ENCODE peak calls at places on chromosomes 11 and 22, in nine cellular contexts. R is NCI-H2171; N is activated CD4-positive, CD25-positive, alpha-beta regulatory T cell treated with anti-CD3 and anti-CD28 coated beads, Interleukin-2, amount 50 U/mL, for 72 hours; X is NCI-H748 treated with DMSO at 0.1 percent for 48 hours; F is putamen; I is cardiac septum; U is GM23248; P is neural progenitor cell; K is activated T-cell treated with anti-CD3 and anti-CD28 coated beads for 1 hour. Y is an unnamed sample.

GRCh38 chr11:62544521-62545436 is 1.8 kb downstream of the AHNAK start:
- DNase-seq in R (no peak), N (no peak), X (no peak), F (no peak), I (no peak), U (peak), P (peak), K (no peak), Y (no peak)

GRCh38 chr22:46626911-46627805 is 7.0 kb downstream of the GRAMD4 start:
- DNase-seq in R (peak), N (no peak), X (no peak), F (no peak), I (no peak), U (no peak), P (peak), K (no peak), Y (no peak)

GRCh38 chr11:127270848-127271247 is 270.3 kb upstream of the KIRREL3 start:
- DNase-seq in R (no peak), N (no peak), X (no peak), F (no peak), I (no peak), U (no peak), P (no peak), K (no peak), Y (no peak)

GRCh38 chr11:70713988-70714665 is 315.8 kb downstream of the CTTN start:
- DNase-seq in R (no peak), N (no peak), X (no peak), F (no peak), I (no peak), U (no peak), P (peak), K (no peak), Y (no peak)

GRCh38 chr11:124762624-124763155 is 600 bp upstream of the ESAM start:
- DNase-seq in R (no peak), N (no peak), X (peak), F (no peak), I (no peak), U (peak), P (peak), K (no peak), Y (peak)

GRCh38 chr11:57496109-57496820 is 19.2 kb downstream of the SLC43A1 start:
- DNase-seq in R (no peak), N (no peak), X (no peak), F (no peak), I (no peak), U (no peak), P (no peak), K (no peak), Y (peak)

GRCh38 chr11:720642-721346 is 14.8 kb downstream of the EPS8L2 start:
- DNase-seq in R (no peak), N (no peak), X (peak), F (no peak), I (no peak), U (no peak), P (peak), K (no peak), Y (peak)

GRCh38 chr22:22358686-22359085 is 114.1 kb downstream of the VPREB1 start:
- DNase-seq in R (no peak), N (no peak), X (no peak), F (no peak), I (no peak), U (no peak), P (no peak), K (no peak), Y (no peak)

GRCh38 chr22:38941488-38941987 is 15.9 kb upstream of the APOBEC3A start:
- DNase-seq in R (no peak), N (peak), X (no peak), F (no peak), I (peak), U (no peak), P (peak), K (no peak), Y (no peak)

GRCh38 chr11:133134561-133135173 is 397.6 kb downstream of the OPCML start:
- DNase-seq in R (no peak), N (peak), X (peak), F (peak), I (no peak), U (peak), P (peak), K (peak), Y (peak)

GRCh38 chr22:33242078-33242477 is 183.9 kb upstream of the SYN3 start:
- DNase-seq in R (no peak), N (no peak), X (no peak), F (peak), I (no peak), U (no peak), P (no peak), K (no peak), Y (no peak)

GRCh38 chr11:73218106-73218829 is at the start of gene P2RY2:
- DNase-seq in R (no peak), N (peak), X (peak), F (no peak), I (peak), U (peak), P (peak), K (no peak), Y (no peak)

GRCh38 chr22:49373801-49374226 is 453.9 kb downstream of the BRD1 start:
- DNase-seq in R (no peak), N (no peak), X (no peak), F (no peak), I (peak), U (no peak), P (no peak), K (no peak), Y (no peak)

GRCh38 chr11:58057481-58057880 is 26.7 kb downstream of the OR6Q1 start:
- DNase-seq in R (no peak), N (no peak), X (no peak), F (no peak), I (no peak), U (peak), P (no peak), K (no peak), Y (no peak)

GRCh38 chr22:44002324-44002723 is 21.8 kb upstream of the PARVB start:
- DNase-seq in R (no peak), N (no peak), X (no peak), F (no peak), I (no peak), U (no peak), P (no peak), K (no peak), Y (no peak)

GRCh38 chr22:35555351-35555915 is 14.8 kb downstream of the RASD2 start:
- DNase-seq in R (no peak), N (no peak), X (no peak), F (no peak), I (no peak), U (peak), P (no peak), K (no peak), Y (no peak)

GRCh38 chr11:68340784-68341556 is 28.6 kb downstream of the LRP5 start:
- DNase-seq in R (no peak), N (no peak), X (no peak), F (no peak), I (no peak), U (no peak), P (no peak), K (no peak), Y (no peak)

GRCh38 chr11:46693597-46694012 is 6.8 kb downstream of the ARHGAP1 start:
- DNase-seq in R (no peak), N (no peak), X (no peak), F (no peak), I (no peak), U (peak), P (no peak), K (no peak), Y (no peak)

GRCh38 chr22:23696326-23696851 is 5.6 kb downstream of the RGL4 start:
- DNase-seq in R (no peak), N (peak), X (no peak), F (no peak), I (peak), U (no peak), P (no peak), K (peak), Y (no peak)

Y was measured in WERI-Rb-1.